ENCODE peak calls at places on chromosomes 1 and 21, in seven cellular contexts. H is suprapubic skin, E is ovary, J is HepG2, T is upper lobe of left lung, D is lower leg skin, A is IMR-90. X is an unnamed sample.

GRCh38 chr1:9108056-9108665 is 20.7 kb downstream of the GPR157 start:
- DNase-seq in J (no peak), H (no peak), T (no peak), E (peak; percentile 28), D (no peak), A (no peak), X (no peak)

GRCh38 chr1:12465126-12465525 is 152.9 kb downstream of the DHRS3 start:
- DNase-seq in D (peak; percentile 15), A (no peak), J (no peak), E (no peak), H (no peak), T (no peak), X (no peak)

GRCh38 chr1:155941845-155942507 is 538 bp downstream of the RXFP4 start:
- DNase-seq in A (no peak), D (peak; percentile 66), E (no peak), H (no peak), T (no peak), J (no peak), X (no peak)

GRCh38 chr1:116256875-116257823 is 115.9 kb upstream of the ATP1A1 start:
- DNase-seq in J (no peak), H (no peak), T (no peak), A (no peak), E (no peak), D (no peak), X (no peak)

GRCh38 chr1:24526045-24526444 is 23.4 kb downstream of the RCAN3 start:
- DNase-seq in H (no peak), T (no peak), A (no peak), J (no peak), D (no peak), E (no peak), X (no peak)

GRCh38 chr1:29991025-29991424 is 732.4 kb downstream of the MATN1 start:
- DNase-seq in J (no peak), D (peak; percentile 84), H (no peak), E (no peak), T (peak; percentile 39), A (no peak), X (no peak)

GRCh38 chr1:2786329-2787162 is 14.9 kb downstream of the TTC34 start:
- DNase-seq in E (peak; percentile 33), J (no peak), D (peak; percentile 87), H (peak; percentile 80), A (no peak), T (peak; percentile 22), X (peak; percentile 12)

GRCh38 chr1:216722841-216723240 is 388 bp downstream of the ESRRG start:
- DNase-seq in J (no peak), H (no peak), D (no peak), T (no peak), E (no peak), A (no peak), X (no peak)

GRCh38 chr1:68201546-68202238 is 30.6 kb downstream of the WLS start:
- DNase-seq in J (no peak), E (no peak), A (peak; percentile 63), T (no peak), H (no peak), D (no peak), X (no peak)

GRCh38 chr1:58352476-58353092 is 193.9 kb downstream of the OMA1 start:
- DNase-seq in T (no peak), H (no peak), A (no peak), E (no peak), D (no peak), J (no peak), X (no peak)

GRCh38 chr1:73980324-73981040 is 217.5 kb downstream of the LRRIQ3 start:
- DNase-seq in E (no peak), A (no peak), D (no peak), H (no peak), J (peak; percentile 3), T (no peak), X (no peak)

GRCh38 chr1:46333300-46334029 is 7.1 kb upstream of the NSUN4 start:
- DNase-seq in E (no peak), D (no peak), J (peak; percentile 63), A (peak; percentile 31), H (no peak), T (no peak), X (no peak)

GRCh38 chr1:151905070-151905442 is 4.3 kb downstream of the THEM4 start:
- DNase-seq in E (no peak), D (no peak), A (no peak), J (no peak), T (peak; percentile 69), H (no peak), X (no peak)

GRCh38 chr1:170929412-170929834 is 5.9 kb upstream of the MROH9 start:
- DNase-seq in T (no peak), D (no peak), E (no peak), J (no peak), H (no peak), A (peak; percentile 47), X (no peak)

GRCh38 chr1:191886977-191887376 is 271.3 kb upstream of the RGS18 start:
- DNase-seq in J (no peak), T (no peak), D (no peak), H (no peak), A (no peak), E (no peak), X (no peak)

GRCh38 chr1:33966346-33967141 is 102.7 kb downstream of the HMGB4 start:
- DNase-seq in H (no peak), A (peak; percentile 53), T (peak; percentile 31), D (no peak), E (no peak), J (no peak), X (no peak)

GRCh38 chr1:77833521-77834100 is 54.2 kb downstream of the MIGA1 start:
- DNase-seq in J (no peak), A (no peak), D (no peak), E (no peak), T (no peak), H (no peak), X (no peak)

GRCh38 chr1:57796609-57797008 is 372.7 kb upstream of the DAB1 start:
- DNase-seq in D (no peak), A (no peak), E (no peak), J (no peak), H (no peak), T (no peak), X (no peak)

GRCh38 chr1:15835205-15835740 is 12.2 kb upstream of the SPEN start:
- DNase-seq in J (peak; percentile 27), A (no peak), H (peak; percentile 82), T (no peak), E (no peak), D (no peak), X (no peak)

GRCh38 chr1:1345384-1345783 is 3.8 kb downstream of the DVL1 start:
- DNase-seq in E (no peak), A (no peak), D (no peak), T (peak; percentile 47), H (no peak), J (no peak), X (no peak)

GRCh38 chr1:1345860-1346500 is 3.2 kb downstream of the DVL1 start:
- DNase-seq in J (no peak), A (no peak), T (no peak), E (no peak), D (no peak), H (no peak), X (no peak)

GRCh38 chr1:1346501-1346890 is 2.7 kb downstream of the DVL1 start:
- DNase-seq in A (no peak), J (no peak), D (no peak), H (no peak), T (no peak), E (no peak), X (no peak)

GRCh38 chr1:1343811-1344421 is 5.3 kb downstream of the DVL1 start:
- DNase-seq in T (no peak), E (no peak), D (no peak), A (no peak), J (no peak), H (no peak), X (no peak)

DNA sequence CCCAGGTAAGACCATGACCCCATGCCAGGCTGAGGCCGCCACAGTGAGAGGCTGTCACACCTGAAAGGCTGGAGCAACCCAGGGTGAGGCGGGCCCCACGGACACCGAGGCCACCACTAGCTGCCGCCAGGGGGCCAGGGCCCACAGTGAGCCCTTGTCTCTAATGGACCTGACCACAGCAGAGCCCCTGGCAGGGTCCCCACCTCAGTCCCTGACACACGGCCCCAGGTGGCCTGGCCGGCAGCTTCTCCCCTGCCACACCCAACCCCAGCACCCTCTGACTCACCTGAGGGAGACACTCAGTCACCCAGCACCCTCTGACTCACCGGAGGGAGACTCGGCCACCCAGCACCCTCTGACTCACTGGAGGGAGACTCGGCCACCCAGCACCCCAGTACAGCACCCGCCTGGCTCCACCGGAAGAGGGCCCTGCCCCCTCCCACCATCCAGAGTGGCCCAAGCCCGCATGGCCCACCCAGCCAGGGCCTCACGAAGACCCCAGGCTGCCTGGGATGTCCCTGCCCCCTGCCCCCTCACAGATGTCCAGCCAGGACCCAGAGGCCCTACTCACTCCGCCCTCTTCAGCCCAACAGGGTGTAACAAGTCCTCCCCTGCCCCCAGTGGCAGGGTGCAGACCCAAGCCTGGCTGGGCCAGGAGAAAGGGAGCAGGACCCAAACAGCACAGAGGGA is 4.4 kb downstream of the DVL1 start:
- DNase-seq in E (no peak), A (peak; percentile 69), H (no peak), J (no peak), T (peak; percentile 53), D (no peak), X (no peak)
- TF ChIP-seq POLR2A in E (no peak), A (no peak), H (no peak), J (no peak), T (no peak), D (no peak), X (no peak)

GRCh38 chr1:79037085-79037484 is 30.6 kb upstream of the ADGRL4 start:
- DNase-seq in H (no peak), T (no peak), J (no peak), E (no peak), D (no peak), A (no peak), X (no peak)
- TF ChIP-seq POLR2A in H (no peak), T (no peak), J (no peak), E (no peak), D (no peak), A (no peak), X (no peak)

GRCh38 chr1:200029624-200030074 is 2.1 kb downstream of the NR5A2 start:
- DNase-seq in J (no peak), T (no peak), D (no peak), H (no peak), E (no peak), A (no peak), X (no peak)

GRCh38 chr1:200030791-200031190 is 3.3 kb downstream of the NR5A2 start:
- DNase-seq in A (no peak), H (no peak), T (no peak), D (no peak), E (no peak), J (no peak), X (no peak)

GRCh38 chr1:200027264-200027823 is at the start of gene NR5A2:
- DNase-seq in D (no peak), J (peak; percentile 39), E (no peak), T (no peak), A (no peak), H (no peak), X (no peak)

GRCh38 chr1:200029035-200029623 is 1.6 kb downstream of the NR5A2 start:
- DNase-seq in H (no peak), T (no peak), J (no peak), A (peak; percentile 36), D (no peak), E (no peak), X (no peak)

GRCh38 chr1:200028586-200029034 is 1.1 kb downstream of the NR5A2 start:
- DNase-seq in J (no peak), H (no peak), T (no peak), A (no peak), D (no peak), E (no peak), X (no peak)
- TF ChIP-seq POLR2A in J (no peak), H (no peak), T (no peak), A (no peak), D (no peak), E (no peak), X (no peak)

GRCh38 chr21:32463889-32464300 is 51.4 kb downstream of the EVA1C start:
- DNase-seq in A (peak; percentile 94), J (peak; percentile 82), D (peak; percentile 3), T (no peak), H (no peak), E (no peak), X (no peak)
- TF ChIP-seq POLR2A in A (no peak), J (no peak), D (no peak), T (no peak), H (no peak), E (no peak), X (no peak)

X was measured in tibial nerve.